ENCODE peak calls at places on chromosomes 6 and 20, in eight cellular contexts. One of them, this sample, is unnamed.

GRCh38 chr6:36505744-36506534 is 41.3 kb downstream of the STK38 start:
- DNase-seq in K562: no peak
- DNase-seq in NB4: no peak
- DNase-seq in uterus: no peak
- DNase-seq in HepG2: no peak
- DNase-seq in stomach: no peak
- DNase-seq in H54: no peak
- DNase-seq in A549: no peak
- DNase-seq in this sample: no peak

GRCh38 chr6:158039178-158039557 is 57.5 kb downstream of the SYNJ2 start:
- DNase-seq in K562: peak
- DNase-seq in NB4: peak
- DNase-seq in uterus: no peak
- DNase-seq in HepG2: no peak
- DNase-seq in stomach: no peak
- DNase-seq in H54: no peak
- DNase-seq in A549: peak
- DNase-seq in this sample: peak

GRCh38 chr6:33206864-33207568 is 1.3 kb upstream of the RING1 start:
- DNase-seq in K562: no peak
- DNase-seq in NB4: no peak
- DNase-seq in uterus: no peak
- DNase-seq in HepG2: no peak
- DNase-seq in stomach: no peak
- DNase-seq in H54: no peak
- DNase-seq in A549: no peak
- DNase-seq in this sample: no peak

GRCh38 chr6:134519456-134519855 is 201.5 kb upstream of the SGK1 start:
- DNase-seq in K562: peak
- DNase-seq in NB4: peak
- DNase-seq in uterus: no peak
- DNase-seq in HepG2: no peak
- DNase-seq in stomach: no peak
- DNase-seq in H54: no peak
- DNase-seq in A549: no peak
- DNase-seq in this sample: no peak

GRCh38 chr6:158619922-158620801 is 24.4 kb downstream of the DYNLT1 start:
- DNase-seq in K562: no peak
- DNase-seq in NB4: no peak
- DNase-seq in uterus: no peak
- DNase-seq in HepG2: no peak
- DNase-seq in stomach: peak
- DNase-seq in H54: no peak
- DNase-seq in A549: no peak
- DNase-seq in this sample: peak

GRCh38 chr20:33871362-33871761 is 60.2 kb downstream of the CHMP4B start:
- DNase-seq in K562: no peak
- DNase-seq in NB4: no peak
- DNase-seq in uterus: peak
- DNase-seq in HepG2: no peak
- DNase-seq in stomach: peak
- DNase-seq in H54: no peak
- DNase-seq in A549: no peak
- DNase-seq in this sample: no peak

GRCh38 chr6:32116674-32117073 is 7.5 kb upstream of the TNXB start:
- DNase-seq in K562: peak
- DNase-seq in NB4: peak
- DNase-seq in uterus: no peak
- DNase-seq in HepG2: peak
- DNase-seq in stomach: no peak
- DNase-seq in H54: no peak
- DNase-seq in A549: no peak
- DNase-seq in this sample: peak

GRCh38 chr6:16229710-16230109 is 8.7 kb upstream of the GMPR start:
- DNase-seq in K562: no peak
- DNase-seq in NB4: no peak
- DNase-seq in uterus: no peak
- DNase-seq in HepG2: no peak
- DNase-seq in stomach: no peak
- DNase-seq in H54: no peak
- DNase-seq in A549: no peak
- DNase-seq in this sample: no peak

GRCh38 chr6:87741001-87741650 is 39.1 kb upstream of the AKIRIN2 start:
- DNase-seq in K562: no peak
- DNase-seq in NB4: no peak
- DNase-seq in uterus: no peak
- DNase-seq in HepG2: no peak
- DNase-seq in stomach: no peak
- DNase-seq in H54: no peak
- DNase-seq in A549: no peak
- DNase-seq in this sample: no peak

GRCh38 chr6:148760568-148761531 is 14.0 kb downstream of the UST start:
- DNase-seq in K562: no peak
- DNase-seq in NB4: peak
- DNase-seq in uterus: peak
- DNase-seq in HepG2: no peak
- DNase-seq in stomach: peak
- DNase-seq in H54: peak
- DNase-seq in A549: no peak
- DNase-seq in this sample: peak

GRCh38 chr6:164749126-164749758 is 560.2 kb downstream of the C6orf118 start:
- DNase-seq in K562: no peak
- DNase-seq in NB4: no peak
- DNase-seq in uterus: peak
- DNase-seq in HepG2: no peak
- DNase-seq in stomach: no peak
- DNase-seq in H54: no peak
- DNase-seq in A549: peak
- DNase-seq in this sample: no peak

GRCh38 chr20:35791823-35792222 is 20.0 kb downstream of the PHF20 start:
- DNase-seq in K562: no peak
- DNase-seq in NB4: peak
- DNase-seq in uterus: no peak
- DNase-seq in HepG2: no peak
- DNase-seq in stomach: no peak
- DNase-seq in H54: no peak
- DNase-seq in A549: peak
- DNase-seq in this sample: no peak

GRCh38 chr6:46217671-46218131 is 46.9 kb upstream of the ENPP5 start:
- DNase-seq in K562: no peak
- DNase-seq in NB4: peak
- DNase-seq in uterus: no peak
- DNase-seq in HepG2: no peak
- DNase-seq in stomach: no peak
- DNase-seq in H54: no peak
- DNase-seq in A549: no peak
- DNase-seq in this sample: no peak

GRCh38 chr6:78854501-78854900 is 12.8 kb upstream of the IRAK1BP1 start:
- DNase-seq in K562: no peak
- DNase-seq in NB4: no peak
- DNase-seq in uterus: no peak
- DNase-seq in HepG2: no peak
- DNase-seq in stomach: no peak
- DNase-seq in H54: no peak
- DNase-seq in A549: no peak
- DNase-seq in this sample: no peak

GRCh38 chr20:1266167-1266973 is at the start of gene SNPH:
- DNase-seq in K562: peak
- DNase-seq in NB4: peak
- DNase-seq in uterus: peak
- DNase-seq in HepG2: no peak
- DNase-seq in stomach: peak
- DNase-seq in H54: peak
- DNase-seq in A549: peak
- DNase-seq in this sample: peak

GRCh38 chr6:43773050-43773956 is 3.3 kb downstream of the VEGFA start:
- DNase-seq in K562: peak
- DNase-seq in NB4: peak
- DNase-seq in uterus: peak
- DNase-seq in HepG2: peak
- DNase-seq in stomach: peak
- DNase-seq in H54: peak
- DNase-seq in A549: peak
- DNase-seq in this sample: no peak

GRCh38 chr6:131970460-131970859 is 19.3 kb upstream of the CCN2 start:
- DNase-seq in K562: no peak
- DNase-seq in NB4: no peak
- DNase-seq in uterus: no peak
- DNase-seq in HepG2: peak
- DNase-seq in stomach: no peak
- DNase-seq in H54: no peak
- DNase-seq in A549: no peak
- DNase-seq in this sample: no peak

GRCh38 chr20:47972916-47973309 is 187.6 kb upstream of the SULF2 start:
- DNase-seq in K562: no peak
- DNase-seq in NB4: no peak
- DNase-seq in uterus: no peak
- DNase-seq in HepG2: no peak
- DNase-seq in stomach: no peak
- DNase-seq in H54: no peak
- DNase-seq in A549: no peak
- DNase-seq in this sample: no peak

GRCh38 chr20:17935186-17935585 is 33.4 kb downstream of the SNX5 start:
- DNase-seq in K562: no peak
- DNase-seq in NB4: peak
- DNase-seq in uterus: no peak
- DNase-seq in HepG2: no peak
- DNase-seq in stomach: no peak
- DNase-seq in H54: no peak
- DNase-seq in A549: no peak
- DNase-seq in this sample: no peak

GRCh38 chr6:30518505-30518850 is 29.2 kb downstream of the HLA-E start:
- DNase-seq in K562: no peak
- DNase-seq in NB4: peak
- DNase-seq in uterus: no peak
- DNase-seq in HepG2: peak
- DNase-seq in stomach: no peak
- DNase-seq in H54: no peak
- DNase-seq in A549: no peak
- DNase-seq in this sample: peak

GRCh38 chr6:30520480-30520992 is 31.2 kb downstream of the HLA-E start:
- DNase-seq in K562: no peak
- DNase-seq in NB4: no peak
- DNase-seq in uterus: no peak
- DNase-seq in HepG2: no peak
- DNase-seq in stomach: no peak
- DNase-seq in H54: no peak
- DNase-seq in A549: no peak
- DNase-seq in this sample: no peak

GRCh38 chr6:30513451-30513850 is 24.1 kb downstream of the HLA-E start:
- DNase-seq in K562: no peak
- DNase-seq in NB4: no peak
- DNase-seq in uterus: no peak
- DNase-seq in HepG2: no peak
- DNase-seq in stomach: no peak
- DNase-seq in H54: no peak
- DNase-seq in A549: no peak
- DNase-seq in this sample: no peak

GRCh38 chr6:30515106-30515505 is 25.8 kb downstream of the HLA-E start:
- DNase-seq in K562: no peak
- DNase-seq in NB4: no peak
- DNase-seq in uterus: no peak
- DNase-seq in HepG2: no peak
- DNase-seq in stomach: no peak
- DNase-seq in H54: no peak
- DNase-seq in A549: no peak
- DNase-seq in this sample: no peak

GRCh38 chr6:30515967-30516753 is 26.9 kb downstream of the HLA-E start:
- DNase-seq in K562: peak
- DNase-seq in NB4: peak
- DNase-seq in uterus: peak
- DNase-seq in HepG2: peak
- DNase-seq in stomach: peak
- DNase-seq in H54: peak
- DNase-seq in A549: peak
- DNase-seq in this sample: peak
- TF ChIP-seq POLR2A in K562: peak
- TF ChIP-seq POLR2A in NB4: peak
- TF ChIP-seq POLR2A in uterus: peak
- TF ChIP-seq POLR2A in HepG2: peak
- TF ChIP-seq POLR2A in stomach: no peak
- TF ChIP-seq POLR2A in H54: no peak
- TF ChIP-seq POLR2A in A549: no peak
- TF ChIP-seq POLR2A in this sample: no peak

GRCh38 chr20:46713957-46714834 is 4.7 kb downstream of the SLC2A10 start:
- DNase-seq in K562: no peak
- DNase-seq in NB4: no peak
- DNase-seq in uterus: no peak
- DNase-seq in HepG2: no peak
- DNase-seq in stomach: peak
- DNase-seq in H54: no peak
- DNase-seq in A549: no peak
- DNase-seq in this sample: no peak
- TF ChIP-seq POLR2A in K562: no peak
- TF ChIP-seq POLR2A in NB4: no peak
- TF ChIP-seq POLR2A in uterus: no peak
- TF ChIP-seq POLR2A in HepG2: no peak
- TF ChIP-seq POLR2A in stomach: no peak
- TF ChIP-seq POLR2A in H54: no peak
- TF ChIP-seq POLR2A in A549: no peak
- TF ChIP-seq POLR2A in this sample: no peak

GRCh38 chr20:40687384-40688128 is 1.5 kb downstream of the MAFB start:
- DNase-seq in K562: no peak
- DNase-seq in NB4: no peak
- DNase-seq in uterus: peak
- DNase-seq in HepG2: no peak
- DNase-seq in stomach: peak
- DNase-seq in H54: no peak
- DNase-seq in A549: no peak
- DNase-seq in this sample: peak
- TF ChIP-seq POLR2A in K562: no peak
- TF ChIP-seq POLR2A in NB4: no peak
- TF ChIP-seq POLR2A in uterus: peak
- TF ChIP-seq POLR2A in HepG2: no peak
- TF ChIP-seq POLR2A in stomach: no peak
- TF ChIP-seq POLR2A in H54: no peak
- TF ChIP-seq POLR2A in A549: no peak
- TF ChIP-seq POLR2A in this sample: no peak

DNA sequence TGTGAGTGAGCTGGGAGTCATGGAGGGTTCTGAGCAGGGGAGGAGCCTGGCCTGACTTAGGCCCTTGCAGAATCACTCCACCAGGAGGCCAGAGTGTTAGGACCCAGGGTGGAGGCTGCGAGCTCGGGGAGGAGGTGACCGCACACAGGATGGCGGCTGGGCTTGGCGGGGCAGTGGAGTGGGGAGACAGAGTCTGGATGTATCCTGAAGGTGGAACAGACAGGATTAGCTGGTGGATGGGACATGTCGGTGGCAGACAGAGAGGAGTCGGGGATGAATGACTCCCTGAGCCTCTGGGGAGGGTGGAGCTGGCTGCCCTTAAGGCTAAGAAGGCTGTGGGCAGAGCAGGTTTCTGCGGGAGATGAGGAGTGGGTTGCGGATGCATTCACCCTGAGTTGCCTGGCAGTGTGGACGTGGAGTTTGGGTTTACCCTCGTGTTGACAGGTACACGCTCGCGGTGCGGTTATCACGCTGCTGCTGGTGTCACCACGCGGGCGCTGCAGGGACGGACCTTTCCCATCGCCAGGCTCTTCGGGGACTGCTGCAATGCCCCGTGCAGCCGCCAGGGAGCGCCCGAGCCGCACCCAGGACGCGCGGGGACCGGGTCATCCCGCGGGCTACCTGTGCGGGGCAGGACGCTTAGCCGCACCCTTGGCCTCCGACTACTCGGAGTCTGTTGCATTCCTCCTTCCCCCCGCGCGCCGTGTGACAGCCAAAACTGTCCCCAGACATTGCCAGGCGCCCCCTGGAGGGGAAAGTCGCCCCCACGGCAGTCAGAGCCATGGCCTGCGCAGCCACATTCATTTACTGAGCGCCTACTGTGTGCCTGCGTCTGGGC is 43.0 kb upstream of the PTGIS start:
- DNase-seq in K562: peak
- DNase-seq in NB4: peak
- DNase-seq in uterus: peak
- DNase-seq in HepG2: peak
- DNase-seq in stomach: peak
- DNase-seq in H54: peak
- DNase-seq in A549: peak
- DNase-seq in this sample: peak
- TF ChIP-seq POLR2A in K562: no peak
- TF ChIP-seq POLR2A in NB4: no peak
- TF ChIP-seq POLR2A in uterus: peak
- TF ChIP-seq POLR2A in HepG2: no peak
- TF ChIP-seq POLR2A in stomach: no peak
- TF ChIP-seq POLR2A in H54: no peak
- TF ChIP-seq POLR2A in A549: peak
- TF ChIP-seq POLR2A in this sample: no peak